ENCODE peak calls at places on chromosomes 2 and 18, in seven cellular contexts. One of them, this sample, is unnamed.

GRCh38 chr2:28276076-28276618 is 116.5 kb upstream of the FOSL2 start:
- DNase-seq in H1: no peak
- DNase-seq in IMR-90: peak; percentile 100
- DNase-seq in H9: no peak
- DNase-seq in trophoblast cell: peak; percentile 81
- DNase-seq in neuronal stem cell: no peak
- DNase-seq in mesendoderm: peak; percentile 86
- DNase-seq in this sample: peak; percentile 98

GRCh38 chr2:147040585-147041494 is 804.0 kb upstream of the ACVR2A start:
- DNase-seq in trophoblast cell: no peak
- DNase-seq in mesendoderm: no peak
- DNase-seq in IMR-90: no peak
- DNase-seq in H9: no peak
- DNase-seq in neuronal stem cell: no peak
- DNase-seq in H1: no peak
- DNase-seq in this sample: no peak

GRCh38 chr2:205704101-205704741 is 21.9 kb downstream of the NRP2 start:
- DNase-seq in H1: no peak
- DNase-seq in mesendoderm: no peak
- DNase-seq in neuronal stem cell: no peak
- DNase-seq in trophoblast cell: no peak
- DNase-seq in IMR-90: peak; percentile 43
- DNase-seq in H9: no peak
- DNase-seq in this sample: no peak

GRCh38 chr2:223508372-223508771 is 93.8 kb downstream of the SCG2 start:
- DNase-seq in neuronal stem cell: no peak
- DNase-seq in IMR-90: no peak
- DNase-seq in H1: no peak
- DNase-seq in mesendoderm: no peak
- DNase-seq in H9: no peak
- DNase-seq in trophoblast cell: no peak
- DNase-seq in this sample: no peak

GRCh38 chr2:147460140-147460539 is 384.7 kb upstream of the ACVR2A start:
- DNase-seq in mesendoderm: no peak
- DNase-seq in trophoblast cell: no peak
- DNase-seq in neuronal stem cell: no peak
- DNase-seq in H9: no peak
- DNase-seq in H1: no peak
- DNase-seq in IMR-90: no peak
- DNase-seq in this sample: no peak

GRCh38 chr2:238009563-238009962 is 42.7 kb downstream of the UBE2F start:
- DNase-seq in H1: no peak
- DNase-seq in neuronal stem cell: no peak
- DNase-seq in IMR-90: no peak
- DNase-seq in trophoblast cell: no peak
- DNase-seq in mesendoderm: no peak
- DNase-seq in H9: no peak
- DNase-seq in this sample: no peak

GRCh38 chr2:167135691-167136090 is 247.4 kb downstream of the XIRP2 start:
- DNase-seq in mesendoderm: no peak
- DNase-seq in H9: no peak
- DNase-seq in neuronal stem cell: no peak
- DNase-seq in IMR-90: peak; percentile 55
- DNase-seq in H1: no peak
- DNase-seq in trophoblast cell: no peak
- DNase-seq in this sample: no peak

GRCh38 chr2:98463551-98463971 is 18.9 kb downstream of the INPP4A start:
- DNase-seq in trophoblast cell: no peak
- DNase-seq in neuronal stem cell: no peak
- DNase-seq in IMR-90: no peak
- DNase-seq in H1: no peak
- DNase-seq in mesendoderm: peak; percentile 57
- DNase-seq in H9: peak; percentile 68
- DNase-seq in this sample: no peak

GRCh38 chr2:71923143-71923525 is 224.5 kb downstream of the CYP26B1 start:
- DNase-seq in IMR-90: no peak
- DNase-seq in H1: no peak
- DNase-seq in trophoblast cell: no peak
- DNase-seq in H9: no peak
- DNase-seq in neuronal stem cell: no peak
- DNase-seq in mesendoderm: no peak
- DNase-seq in this sample: no peak

GRCh38 chr2:232240896-232241295 is 137.7 kb upstream of the ALPP start:
- DNase-seq in H1: no peak
- DNase-seq in H9: no peak
- DNase-seq in neuronal stem cell: no peak
- DNase-seq in mesendoderm: no peak
- DNase-seq in trophoblast cell: no peak
- DNase-seq in IMR-90: no peak
- DNase-seq in this sample: no peak

GRCh38 chr2:19955544-19956422 is 34.1 kb downstream of the WDR35 start:
- DNase-seq in IMR-90: peak; percentile 77
- DNase-seq in trophoblast cell: peak; percentile 92
- DNase-seq in H9: peak; percentile 70
- DNase-seq in neuronal stem cell: peak; percentile 50
- DNase-seq in H1: peak; percentile 52
- DNase-seq in mesendoderm: peak; percentile 89
- DNase-seq in this sample: peak; percentile 79

GRCh38 chr2:229805559-229805958 is 91.2 kb upstream of the DNER start:
- DNase-seq in mesendoderm: no peak
- DNase-seq in H1: no peak
- DNase-seq in trophoblast cell: no peak
- DNase-seq in H9: no peak
- DNase-seq in neuronal stem cell: no peak
- DNase-seq in IMR-90: no peak
- DNase-seq in this sample: no peak

GRCh38 chr2:232260075-232260474 is 118.5 kb upstream of the ALPP start:
- DNase-seq in neuronal stem cell: no peak
- DNase-seq in H9: no peak
- DNase-seq in H1: no peak
- DNase-seq in mesendoderm: no peak
- DNase-seq in IMR-90: peak; percentile 93
- DNase-seq in trophoblast cell: peak; percentile 63
- DNase-seq in this sample: peak; percentile 96

GRCh38 chr2:78417355-78417754 is 608.1 kb upstream of the REG3G start:
- DNase-seq in trophoblast cell: no peak
- DNase-seq in IMR-90: no peak
- DNase-seq in H1: no peak
- DNase-seq in H9: no peak
- DNase-seq in neuronal stem cell: no peak
- DNase-seq in mesendoderm: no peak
- DNase-seq in this sample: peak; percentile 92

GRCh38 chr2:45889053-45889452 is 237.6 kb downstream of the PRKCE start:
- DNase-seq in H1: no peak
- DNase-seq in neuronal stem cell: no peak
- DNase-seq in H9: peak; percentile 47
- DNase-seq in IMR-90: peak; percentile 52
- DNase-seq in mesendoderm: peak; percentile 56
- DNase-seq in trophoblast cell: no peak
- DNase-seq in this sample: no peak

GRCh38 chr18:61628085-61628484 is 264.7 kb downstream of the RNF152 start:
- DNase-seq in IMR-90: peak; percentile 55
- DNase-seq in mesendoderm: no peak
- DNase-seq in H9: no peak
- DNase-seq in H1: no peak
- DNase-seq in neuronal stem cell: no peak
- DNase-seq in trophoblast cell: no peak
- DNase-seq in this sample: no peak

GRCh38 chr2:212646698-212647097 is 108.1 kb upstream of the ERBB4 start:
- DNase-seq in H9: no peak
- DNase-seq in H1: no peak
- DNase-seq in trophoblast cell: peak; percentile 62
- DNase-seq in neuronal stem cell: no peak
- DNase-seq in mesendoderm: no peak
- DNase-seq in IMR-90: peak; percentile 80
- DNase-seq in this sample: peak; percentile 78

GRCh38 chr18:43605224-43605623 is 327.9 kb upstream of the SYT4 start:
- DNase-seq in mesendoderm: no peak
- DNase-seq in trophoblast cell: no peak
- DNase-seq in neuronal stem cell: no peak
- DNase-seq in H9: no peak
- DNase-seq in H1: no peak
- DNase-seq in IMR-90: no peak
- DNase-seq in this sample: no peak

GRCh38 chr2:231348173-231348572 is 47.3 kb upstream of the B3GNT7 start:
- DNase-seq in H1: no peak
- DNase-seq in neuronal stem cell: no peak
- DNase-seq in mesendoderm: peak; percentile 55
- DNase-seq in H9: peak; percentile 1
- DNase-seq in IMR-90: no peak
- DNase-seq in trophoblast cell: peak; percentile 93
- DNase-seq in this sample: peak; percentile 55

GRCh38 chr2:197850882-197851281 is 46.5 kb downstream of the PLCL1 start:
- DNase-seq in trophoblast cell: no peak
- DNase-seq in neuronal stem cell: no peak
- DNase-seq in H1: no peak
- DNase-seq in IMR-90: peak; percentile 5
- DNase-seq in mesendoderm: no peak
- DNase-seq in H9: no peak
- DNase-seq in this sample: peak; percentile 67

GRCh38 chr2:40242315-40242714 is 209.6 kb downstream of the SLC8A1 start:
- DNase-seq in trophoblast cell: no peak
- DNase-seq in H9: no peak
- DNase-seq in mesendoderm: no peak
- DNase-seq in IMR-90: no peak
- DNase-seq in H1: no peak
- DNase-seq in neuronal stem cell: peak; percentile 24
- DNase-seq in this sample: no peak

GRCh38 chr2:71706121-71706520 is 252.8 kb downstream of the DYSF start:
- DNase-seq in H1: no peak
- DNase-seq in H9: no peak
- DNase-seq in IMR-90: no peak
- DNase-seq in mesendoderm: no peak
- DNase-seq in neuronal stem cell: no peak
- DNase-seq in trophoblast cell: no peak
- DNase-seq in this sample: no peak

GRCh38 chr18:55319517-55319905 is 268.5 kb downstream of the TCF4 start:
- DNase-seq in IMR-90: peak; percentile 62
- DNase-seq in trophoblast cell: no peak
- DNase-seq in H1: no peak
- DNase-seq in H9: no peak
- DNase-seq in mesendoderm: no peak
- DNase-seq in neuronal stem cell: no peak
- DNase-seq in this sample: no peak

GRCh38 chr2:215419113-215419512 is 16.8 kb downstream of the FN1 start:
- DNase-seq in mesendoderm: no peak
- DNase-seq in H1: no peak
- DNase-seq in neuronal stem cell: no peak
- DNase-seq in trophoblast cell: no peak
- DNase-seq in H9: no peak
- DNase-seq in IMR-90: no peak
- DNase-seq in this sample: no peak

GRCh38 chr2:47354013-47354816 is 48.7 kb upstream of the MSH2 start:
- DNase-seq in IMR-90: peak; percentile 37
- DNase-seq in mesendoderm: no peak
- DNase-seq in neuronal stem cell: no peak
- DNase-seq in H9: no peak
- DNase-seq in trophoblast cell: no peak
- DNase-seq in H1: no peak
- DNase-seq in this sample: peak; percentile 84

GRCh38 chr2:241224068-241224850 is 35.8 kb downstream of the ANO7 start:
- DNase-seq in H9: no peak
- DNase-seq in neuronal stem cell: no peak
- DNase-seq in IMR-90: peak; percentile 66
- DNase-seq in mesendoderm: peak; percentile 46
- DNase-seq in trophoblast cell: peak; percentile 28
- DNase-seq in H1: no peak
- DNase-seq in this sample: peak; percentile 50

GRCh38 chr2:51158236-51158635 is 126.3 kb upstream of the NRXN1 start:
- DNase-seq in IMR-90: no peak
- DNase-seq in H9: no peak
- DNase-seq in trophoblast cell: no peak
- DNase-seq in H1: no peak
- DNase-seq in neuronal stem cell: no peak
- DNase-seq in mesendoderm: no peak
- DNase-seq in this sample: no peak

GRCh38 chr18:37403100-37403781 is 162.4 kb downstream of the CELF4 start:
- DNase-seq in neuronal stem cell: no peak
- DNase-seq in trophoblast cell: peak; percentile 37
- DNase-seq in mesendoderm: peak; percentile 86
- DNase-seq in H1: no peak
- DNase-seq in IMR-90: peak; percentile 86
- DNase-seq in H9: no peak
- DNase-seq in this sample: peak; percentile 96

GRCh38 chr2:31235504-31235902 is 1.6 kb downstream of the EHD3 start:
- DNase-seq in trophoblast cell: peak; percentile 52
- DNase-seq in H1: peak; percentile 22
- DNase-seq in H9: no peak
- DNase-seq in neuronal stem cell: no peak
- DNase-seq in mesendoderm: peak; percentile 58
- DNase-seq in IMR-90: peak; percentile 92
- DNase-seq in this sample: peak; percentile 85
- H4K8ac ChIP-seq in trophoblast cell: no peak overlapping the region
- H4K8ac ChIP-seq in H1: no peak overlapping the region
- H4K8ac ChIP-seq in H9: no peak overlapping the region
- H4K8ac ChIP-seq in neuronal stem cell: no peak overlapping the region
- H4K8ac ChIP-seq in mesendoderm: no peak overlapping the region
- H4K8ac ChIP-seq in IMR-90: no peak overlapping the region
- H4K8ac ChIP-seq in this sample: no peak overlapping the region

GRCh38 chr2:109586687-109587086 is 27.1 kb downstream of the SEPTIN10 start:
- DNase-seq in neuronal stem cell: no peak
- DNase-seq in IMR-90: no peak
- DNase-seq in H9: no peak
- DNase-seq in H1: no peak
- DNase-seq in trophoblast cell: no peak
- DNase-seq in mesendoderm: no peak
- DNase-seq in this sample: no peak

GRCh38 chr2:109582928-109583895 is 30.6 kb downstream of the SEPTIN10 start:
- DNase-seq in H1: no peak
- DNase-seq in mesendoderm: no peak
- DNase-seq in IMR-90: peak; percentile 3
- DNase-seq in trophoblast cell: peak; percentile 42
- DNase-seq in H9: no peak
- DNase-seq in neuronal stem cell: no peak
- DNase-seq in this sample: peak; percentile 39
- H3K23ac ChIP-seq in H1: no peak overlapping the region
- H3K23ac ChIP-seq in mesendoderm: no peak overlapping the region
- H3K23ac ChIP-seq in IMR-90: no peak overlapping the region
- H3K23ac ChIP-seq in trophoblast cell: no peak overlapping the region
- H3K23ac ChIP-seq in H9: no peak overlapping the region
- H3K23ac ChIP-seq in neuronal stem cell: no peak overlapping the region
- H3K23ac ChIP-seq in this sample: no peak overlapping the region

GRCh38 chr2:25977768-25978167 is 4.5 kb downstream of the KIF3C start:
- DNase-seq in H1: no peak
- DNase-seq in IMR-90: peak; percentile 66
- DNase-seq in trophoblast cell: peak; percentile 98
- DNase-seq in mesendoderm: peak; percentile 55
- DNase-seq in H9: no peak
- DNase-seq in neuronal stem cell: no peak
- DNase-seq in this sample: peak; percentile 35
- H4K8ac ChIP-seq in H1: no peak overlapping the region
- H4K8ac ChIP-seq in IMR-90: no peak overlapping the region
- H4K8ac ChIP-seq in trophoblast cell: no peak overlapping the region
- H4K8ac ChIP-seq in mesendoderm: no peak overlapping the region
- H4K8ac ChIP-seq in H9: no peak overlapping the region
- H4K8ac ChIP-seq in neuronal stem cell: no peak overlapping the region
- H4K8ac ChIP-seq in this sample: peak overlapping the region; percentile 61

DNA sequence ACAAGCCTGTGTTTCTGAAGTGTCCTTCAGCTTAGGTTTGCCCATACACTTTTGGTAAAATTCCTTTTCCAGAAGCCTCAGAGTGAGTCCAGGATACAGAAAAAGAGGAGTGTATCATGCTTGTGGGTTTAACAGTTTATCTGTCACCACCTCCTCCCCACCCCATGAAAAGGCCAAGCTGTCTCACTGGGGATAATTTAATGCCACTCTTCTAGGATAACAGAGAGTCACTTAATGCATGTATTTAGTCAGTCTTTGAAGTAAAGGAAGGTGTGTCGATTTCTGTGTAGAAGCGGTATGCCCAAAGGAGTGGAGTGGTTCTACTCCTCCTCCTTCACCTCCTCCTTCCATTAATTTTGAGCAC is 116.4 kb downstream of the QPCT start:
- DNase-seq in trophoblast cell: no peak
- DNase-seq in neuronal stem cell: no peak
- DNase-seq in IMR-90: no peak
- DNase-seq in mesendoderm: no peak
- DNase-seq in H1: no peak
- DNase-seq in H9: no peak
- DNase-seq in this sample: no peak
- H3K23ac ChIP-seq in trophoblast cell: no peak overlapping the region
- H3K23ac ChIP-seq in neuronal stem cell: no peak overlapping the region
- H3K23ac ChIP-seq in IMR-90: peak overlapping the region; percentile 83
- H3K23ac ChIP-seq in mesendoderm: no peak overlapping the region
- H3K23ac ChIP-seq in H1: no peak overlapping the region
- H3K23ac ChIP-seq in H9: no peak overlapping the region
- H3K23ac ChIP-seq in this sample: no peak overlapping the region